ENCODE peak calls at places on chromosomes 6 and 20, in eight cellular contexts. One of them, this sample, is unnamed.

GRCh38 chr6:53718597-53719460 is 53.3 kb upstream of the KLHL31 start:
- DNase-seq in cardiac muscle cell: peak
- DNase-seq in H1: no peak
- DNase-seq in tibial artery: no peak
- DNase-seq in body of pancreas: peak
- DNase-seq in cardiac fibroblast: peak
- DNase-seq in psoas muscle: no peak
- DNase-seq in mammary epithelial cell: peak
- DNase-seq in this sample: peak

GRCh38 chr6:37739618-37740017 is 41.9 kb upstream of the MDGA1 start:
- DNase-seq in cardiac muscle cell: no peak
- DNase-seq in H1: no peak
- DNase-seq in tibial artery: no peak
- DNase-seq in body of pancreas: no peak
- DNase-seq in cardiac fibroblast: no peak
- DNase-seq in psoas muscle: no peak
- DNase-seq in mammary epithelial cell: no peak
- DNase-seq in this sample: no peak

GRCh38 chr6:12474167-12475140 is 184.3 kb downstream of the EDN1 start:
- DNase-seq in cardiac muscle cell: peak
- DNase-seq in H1: no peak
- DNase-seq in tibial artery: no peak
- DNase-seq in body of pancreas: peak
- DNase-seq in cardiac fibroblast: peak
- DNase-seq in psoas muscle: no peak
- DNase-seq in mammary epithelial cell: peak
- DNase-seq in this sample: no peak

GRCh38 chr20:9228774-9229450 is 160.0 kb downstream of the PLCB4 start:
- DNase-seq in cardiac muscle cell: no peak
- DNase-seq in H1: no peak
- DNase-seq in tibial artery: no peak
- DNase-seq in body of pancreas: no peak
- DNase-seq in cardiac fibroblast: peak
- DNase-seq in psoas muscle: no peak
- DNase-seq in mammary epithelial cell: no peak
- DNase-seq in this sample: no peak

GRCh38 chr6:124901105-124901504 is 61.1 kb upstream of the RNF217 start:
- DNase-seq in cardiac muscle cell: no peak
- DNase-seq in H1: no peak
- DNase-seq in tibial artery: no peak
- DNase-seq in body of pancreas: no peak
- DNase-seq in cardiac fibroblast: no peak
- DNase-seq in psoas muscle: no peak
- DNase-seq in mammary epithelial cell: peak
- DNase-seq in this sample: no peak

GRCh38 chr6:69370763-69371162 is 426.0 kb downstream of the LMBRD1 start:
- DNase-seq in cardiac muscle cell: no peak
- DNase-seq in H1: no peak
- DNase-seq in tibial artery: no peak
- DNase-seq in body of pancreas: no peak
- DNase-seq in cardiac fibroblast: no peak
- DNase-seq in psoas muscle: no peak
- DNase-seq in mammary epithelial cell: no peak
- DNase-seq in this sample: no peak

GRCh38 chr20:41425180-41425884 is 58.7 kb upstream of the EMILIN3 start:
- DNase-seq in cardiac muscle cell: peak
- DNase-seq in H1: no peak
- DNase-seq in tibial artery: no peak
- DNase-seq in body of pancreas: no peak
- DNase-seq in cardiac fibroblast: peak
- DNase-seq in psoas muscle: no peak
- DNase-seq in mammary epithelial cell: no peak
- DNase-seq in this sample: no peak

GRCh38 chr6:100633096-100633766 is 168.5 kb upstream of the SIM1 start:
- DNase-seq in cardiac muscle cell: peak
- DNase-seq in H1: no peak
- DNase-seq in tibial artery: no peak
- DNase-seq in body of pancreas: no peak
- DNase-seq in cardiac fibroblast: peak
- DNase-seq in psoas muscle: no peak
- DNase-seq in mammary epithelial cell: peak
- DNase-seq in this sample: peak

GRCh38 chr6:219641-220198 is 72.6 kb upstream of the DUSP22 start:
- DNase-seq in cardiac muscle cell: peak
- DNase-seq in H1: no peak
- DNase-seq in tibial artery: peak
- DNase-seq in body of pancreas: peak
- DNase-seq in cardiac fibroblast: peak
- DNase-seq in psoas muscle: peak
- DNase-seq in mammary epithelial cell: no peak
- DNase-seq in this sample: no peak

GRCh38 chr20:48689388-48689787 is 138.4 kb downstream of the PREX1 start:
- DNase-seq in cardiac muscle cell: no peak
- DNase-seq in H1: no peak
- DNase-seq in tibial artery: no peak
- DNase-seq in body of pancreas: no peak
- DNase-seq in cardiac fibroblast: no peak
- DNase-seq in psoas muscle: no peak
- DNase-seq in mammary epithelial cell: no peak
- DNase-seq in this sample: no peak

GRCh38 chr6:30689022-30689865 is 1.5 kb downstream of the NRM start:
- DNase-seq in cardiac muscle cell: no peak
- DNase-seq in H1: no peak
- DNase-seq in tibial artery: peak
- DNase-seq in body of pancreas: no peak
- DNase-seq in cardiac fibroblast: no peak
- DNase-seq in psoas muscle: no peak
- DNase-seq in mammary epithelial cell: no peak
- DNase-seq in this sample: no peak

GRCh38 chr20:17896247-17896723 is 72.3 kb downstream of the SNX5 start:
- DNase-seq in cardiac muscle cell: peak
- DNase-seq in H1: no peak
- DNase-seq in tibial artery: no peak
- DNase-seq in body of pancreas: no peak
- DNase-seq in cardiac fibroblast: no peak
- DNase-seq in psoas muscle: no peak
- DNase-seq in mammary epithelial cell: no peak
- DNase-seq in this sample: no peak

GRCh38 chr6:161257778-161258457 is 15.9 kb downstream of the AGPAT4 start:
- DNase-seq in cardiac muscle cell: peak
- DNase-seq in H1: no peak
- DNase-seq in tibial artery: no peak
- DNase-seq in body of pancreas: peak
- DNase-seq in cardiac fibroblast: peak
- DNase-seq in psoas muscle: no peak
- DNase-seq in mammary epithelial cell: no peak
- DNase-seq in this sample: peak

GRCh38 chr6:20791932-20792331 is 257.7 kb downstream of the CDKAL1 start:
- DNase-seq in cardiac muscle cell: no peak
- DNase-seq in H1: no peak
- DNase-seq in tibial artery: no peak
- DNase-seq in body of pancreas: no peak
- DNase-seq in cardiac fibroblast: peak
- DNase-seq in psoas muscle: no peak
- DNase-seq in mammary epithelial cell: no peak
- DNase-seq in this sample: no peak

GRCh38 chr6:20793174-20793573 is 258.9 kb downstream of the CDKAL1 start:
- DNase-seq in cardiac muscle cell: no peak
- DNase-seq in H1: no peak
- DNase-seq in tibial artery: no peak
- DNase-seq in body of pancreas: no peak
- DNase-seq in cardiac fibroblast: no peak
- DNase-seq in psoas muscle: no peak
- DNase-seq in mammary epithelial cell: no peak
- DNase-seq in this sample: no peak

GRCh38 chr6:20790032-20790791 is 256.0 kb downstream of the CDKAL1 start:
- DNase-seq in cardiac muscle cell: no peak
- DNase-seq in H1: no peak
- DNase-seq in tibial artery: no peak
- DNase-seq in body of pancreas: no peak
- DNase-seq in cardiac fibroblast: no peak
- DNase-seq in psoas muscle: no peak
- DNase-seq in mammary epithelial cell: no peak
- DNase-seq in this sample: no peak

GRCh38 chr6:20791074-20791473 is 256.8 kb downstream of the CDKAL1 start:
- DNase-seq in cardiac muscle cell: no peak
- DNase-seq in H1: no peak
- DNase-seq in tibial artery: no peak
- DNase-seq in body of pancreas: no peak
- DNase-seq in cardiac fibroblast: no peak
- DNase-seq in psoas muscle: no peak
- DNase-seq in mammary epithelial cell: no peak
- DNase-seq in this sample: no peak

DNA sequence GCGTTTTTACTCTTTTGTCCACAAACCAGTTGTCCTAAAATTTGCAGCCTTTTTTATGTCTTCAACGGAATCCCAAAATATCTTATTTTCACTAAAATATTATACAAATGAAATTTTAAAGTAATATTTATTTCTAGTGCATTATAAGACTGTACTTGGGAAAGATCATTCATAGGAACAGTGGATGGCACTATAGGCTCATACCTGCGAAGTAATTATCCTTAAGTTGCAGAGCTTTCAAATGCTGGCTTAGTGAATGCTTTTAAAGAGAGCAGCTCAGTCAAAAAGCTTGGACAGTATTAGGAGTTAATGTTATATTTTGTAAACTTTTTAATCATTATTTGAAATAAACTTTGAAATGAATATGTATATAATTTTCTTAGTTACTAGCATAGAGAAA is 254.9 kb downstream of the CDKAL1 start:
- DNase-seq in cardiac muscle cell: peak
- DNase-seq in H1: no peak
- DNase-seq in tibial artery: no peak
- DNase-seq in body of pancreas: no peak
- DNase-seq in cardiac fibroblast: peak
- DNase-seq in psoas muscle: no peak
- DNase-seq in mammary epithelial cell: no peak
- DNase-seq in this sample: peak
- TF ChIP-seq CTCF in cardiac muscle cell: no peak
- TF ChIP-seq CTCF in H1: no peak
- TF ChIP-seq CTCF in tibial artery: no peak
- TF ChIP-seq CTCF in body of pancreas: no peak
- TF ChIP-seq CTCF in cardiac fibroblast: no peak
- TF ChIP-seq CTCF in psoas muscle: peak
- TF ChIP-seq CTCF in mammary epithelial cell: no peak
- TF ChIP-seq CTCF in this sample: peak

DNA sequence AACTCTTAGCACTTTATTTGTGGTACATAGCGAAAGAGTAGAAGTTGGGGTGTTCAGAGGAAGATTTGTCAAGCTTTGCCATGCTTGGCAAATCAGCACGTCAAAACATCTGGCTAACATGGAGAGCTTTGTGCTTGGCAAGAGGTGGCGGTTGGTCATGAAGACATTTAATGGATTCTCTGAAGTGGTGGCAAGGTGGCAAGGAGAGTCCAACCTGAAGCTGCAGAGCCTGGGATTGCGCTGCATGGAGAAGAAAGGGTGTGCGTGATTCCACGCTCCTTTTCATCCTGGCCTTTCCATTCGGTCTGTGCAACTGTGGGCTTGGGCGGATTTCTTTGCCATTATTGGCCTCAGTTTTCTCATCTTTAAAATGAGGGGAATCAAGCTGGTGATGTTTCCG is 3.1 kb downstream of the PYGB start:
- DNase-seq in cardiac muscle cell: no peak
- DNase-seq in H1: peak
- DNase-seq in tibial artery: no peak
- DNase-seq in body of pancreas: no peak
- DNase-seq in cardiac fibroblast: no peak
- DNase-seq in psoas muscle: no peak
- DNase-seq in mammary epithelial cell: no peak
- DNase-seq in this sample: no peak
- H3K4me3 ChIP-seq in cardiac muscle cell: peak
- H3K4me3 ChIP-seq in H1: no peak
- H3K4me3 ChIP-seq in tibial artery: peak
- H3K4me3 ChIP-seq in body of pancreas: no peak
- H3K4me3 ChIP-seq in cardiac fibroblast: peak
- H3K4me3 ChIP-seq in psoas muscle: no peak
- H3K4me3 ChIP-seq in mammary epithelial cell: peak
- H3K4me3 ChIP-seq in this sample: peak

DNA sequence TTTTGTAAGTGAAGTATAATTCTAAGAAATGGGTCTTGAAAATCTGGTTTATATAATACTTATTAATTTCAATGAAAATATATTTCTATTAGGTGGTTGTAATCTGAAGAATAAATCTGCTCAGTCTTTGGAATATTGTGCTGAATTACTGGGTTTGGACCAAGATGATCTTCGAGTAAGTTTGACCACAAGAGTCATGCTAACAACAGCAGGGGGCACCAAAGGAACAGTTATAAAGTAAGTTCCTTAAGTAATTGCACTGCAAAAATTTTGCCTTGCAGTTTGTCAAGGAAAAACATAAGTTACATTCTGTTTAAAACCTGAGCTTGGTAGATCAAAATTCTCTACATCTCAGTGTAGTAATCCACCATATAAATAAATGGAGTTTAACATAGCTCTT is 106.0 kb downstream of the MYO6 start:
- DNase-seq in cardiac muscle cell: peak
- DNase-seq in H1: no peak
- DNase-seq in tibial artery: no peak
- DNase-seq in body of pancreas: peak
- DNase-seq in cardiac fibroblast: peak
- DNase-seq in psoas muscle: no peak
- DNase-seq in mammary epithelial cell: peak
- DNase-seq in this sample: peak
- TF ChIP-seq CTCF in cardiac muscle cell: peak
- TF ChIP-seq CTCF in H1: peak
- TF ChIP-seq CTCF in tibial artery: peak
- TF ChIP-seq CTCF in body of pancreas: no peak
- TF ChIP-seq CTCF in cardiac fibroblast: peak
- TF ChIP-seq CTCF in psoas muscle: peak
- TF ChIP-seq CTCF in mammary epithelial cell: peak
- TF ChIP-seq CTCF in this sample: peak

GRCh38 chr6:83097204-83097603 is 29.7 kb downstream of the DOP1A start:
- DNase-seq in cardiac muscle cell: peak
- DNase-seq in H1: no peak
- DNase-seq in tibial artery: no peak
- DNase-seq in body of pancreas: no peak
- DNase-seq in cardiac fibroblast: peak
- DNase-seq in psoas muscle: no peak
- DNase-seq in mammary epithelial cell: no peak
- DNase-seq in this sample: no peak

GRCh38 chr6:83092756-83093399 is 25.4 kb downstream of the DOP1A start:
- DNase-seq in cardiac muscle cell: peak
- DNase-seq in H1: no peak
- DNase-seq in tibial artery: no peak
- DNase-seq in body of pancreas: no peak
- DNase-seq in cardiac fibroblast: peak
- DNase-seq in psoas muscle: no peak
- DNase-seq in mammary epithelial cell: peak
- DNase-seq in this sample: no peak

GRCh38 chr6:83097675-83098074 is 30.2 kb downstream of the DOP1A start:
- DNase-seq in cardiac muscle cell: no peak
- DNase-seq in H1: no peak
- DNase-seq in tibial artery: no peak
- DNase-seq in body of pancreas: no peak
- DNase-seq in cardiac fibroblast: no peak
- DNase-seq in psoas muscle: no peak
- DNase-seq in mammary epithelial cell: no peak
- DNase-seq in this sample: no peak

GRCh38 chr6:83096791-83097190 is 29.3 kb downstream of the DOP1A start:
- DNase-seq in cardiac muscle cell: no peak
- DNase-seq in H1: no peak
- DNase-seq in tibial artery: no peak
- DNase-seq in body of pancreas: no peak
- DNase-seq in cardiac fibroblast: peak
- DNase-seq in psoas muscle: no peak
- DNase-seq in mammary epithelial cell: peak
- DNase-seq in this sample: no peak

GRCh38 chr6:83098589-83098988 is 31.1 kb downstream of the DOP1A start:
- DNase-seq in cardiac muscle cell: no peak
- DNase-seq in H1: no peak
- DNase-seq in tibial artery: no peak
- DNase-seq in body of pancreas: no peak
- DNase-seq in cardiac fibroblast: no peak
- DNase-seq in psoas muscle: no peak
- DNase-seq in mammary epithelial cell: no peak
- DNase-seq in this sample: no peak
- H3K4me3 ChIP-seq in cardiac muscle cell: no peak
- H3K4me3 ChIP-seq in H1: no peak
- H3K4me3 ChIP-seq in tibial artery: no peak
- H3K4me3 ChIP-seq in body of pancreas: no peak
- H3K4me3 ChIP-seq in cardiac fibroblast: no peak
- H3K4me3 ChIP-seq in psoas muscle: no peak
- H3K4me3 ChIP-seq in mammary epithelial cell: no peak
- H3K4me3 ChIP-seq in this sample: no peak